ENCODE peak calls at places on chromosomes 7 and 10, in four cellular contexts. D is A549, P is thoracic aorta, S is mammary epithelial cell. W is an unnamed sample.

GRCh38 chr10:81876253-81876731 is 1.3 kb downstream of the NRG3 start:
- DNase-seq in D (no peak), P (no peak), S (no peak), W (no peak)

GRCh38 chr10:71963351-71963755 is 842 bp upstream of the CHST3 start:
- DNase-seq in D (no peak), P (no peak), S (no peak), W (no peak)

GRCh38 chr10:60914676-60915075 is 29.3 kb downstream of the RHOBTB1 start:
- DNase-seq in D (no peak), P (no peak), S (no peak), W (peak; percentile 90)

GRCh38 chr7:17524746-17525145 is 226.3 kb downstream of the AHR start:
- DNase-seq in D (no peak), P (no peak), S (peak; percentile 44), W (no peak)

GRCh38 chr10:124928084-124928483 is 13.8 kb upstream of the ZRANB1 start:
- DNase-seq in D (no peak), P (no peak), S (no peak), W (no peak)

GRCh38 chr10:33494694-33495093 is 160.2 kb upstream of the NRP1 start:
- DNase-seq in D (no peak), P (no peak), S (no peak), W (no peak)

GRCh38 chr10:6445671-6446278 is 134.3 kb downstream of the PRKCQ start:
- DNase-seq in D (peak; percentile 60), P (no peak), S (peak; percentile 36), W (no peak)

GRCh38 chr10:92801978-92802872 is 46.1 kb upstream of the EXOC6 start:
- DNase-seq in D (peak; percentile 13), P (no peak), S (no peak), W (no peak)

GRCh38 chr7:45435846-45436245 is 138.3 kb upstream of the ADCY1 start:
- DNase-seq in D (no peak), P (no peak), S (peak; percentile 92), W (no peak)

GRCh38 chr10:127133225-127133624 is 63.2 kb downstream of the INSYN2A start:
- DNase-seq in D (no peak), P (no peak), S (no peak), W (no peak)

GRCh38 chr7:123748171-123748733 is 551 bp downstream of the WASL start:
- DNase-seq in D (peak; percentile 50), P (peak; percentile 6), S (peak; percentile 41), W (no peak)

GRCh38 chr7:17275749-17276671 is 22.4 kb upstream of the AHR start:
- DNase-seq in D (peak; percentile 77), P (no peak), S (peak; percentile 77), W (peak; percentile 92)

GRCh38 chr7:92717982-92718716 is 118.2 kb downstream of the CDK6 start:
- DNase-seq in D (peak; percentile 36), P (peak; percentile 13), S (peak; percentile 90), W (no peak)

GRCh38 chr10:22372922-22373321 is 27.6 kb downstream of the SPAG6 start:
- DNase-seq in D (no peak), P (no peak), S (no peak), W (no peak)

GRCh38 chr7:46576950-46577349 is 655.9 kb upstream of the IGFBP3 start:
- DNase-seq in D (no peak), P (no peak), S (no peak), W (no peak)

GRCh38 chr7:71148098-71148497 is 16.2 kb downstream of the GALNT17 start:
- DNase-seq in D (no peak), P (no peak), S (no peak), W (no peak)

GRCh38 chr10:106535304-106535964 is 629.1 kb downstream of the SORCS1 start:
- DNase-seq in D (peak; percentile 5), P (no peak), S (no peak), W (no peak)

GRCh38 chr10:70346155-70346554 is 36.3 kb downstream of the LRRC20 start:
- DNase-seq in D (no peak), P (no peak), S (no peak), W (no peak)

GRCh38 chr7:134627109-134627774 is 19.4 kb upstream of the BPGM start:
- DNase-seq in D (no peak), P (no peak), S (no peak), W (no peak)

GRCh38 chr10:99520040-99520803 is 12.5 kb upstream of the NKX2-3 start:
- DNase-seq in D (no peak), P (no peak), S (no peak), W (no peak)

DNA sequence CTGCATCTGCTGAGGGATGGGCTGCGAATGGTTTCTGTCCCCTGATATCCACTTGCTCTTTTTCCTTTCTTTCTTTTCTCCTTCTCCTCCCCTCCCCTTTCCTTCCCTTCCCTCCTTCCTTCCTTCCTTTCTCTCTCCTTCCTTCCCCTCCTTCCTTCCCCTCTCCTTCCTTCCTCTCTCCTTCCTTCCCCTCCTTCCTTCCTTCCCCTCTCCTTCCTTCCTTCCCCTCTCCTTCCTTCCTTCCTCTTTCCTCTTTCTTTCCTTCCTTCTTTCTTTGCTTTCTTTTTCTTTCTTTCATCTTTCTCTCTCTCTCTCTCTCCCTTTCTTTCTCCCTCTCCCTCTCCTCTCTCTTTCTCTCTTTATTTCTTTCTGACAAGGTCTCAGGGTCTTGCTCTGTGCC is 20.2 kb upstream of the SPDYE1 start:
- DNase-seq in D (no peak), P (no peak), S (no peak), W (no peak)
- TF ChIP-seq CTCF in D (no peak), P (no peak), S (no peak), W (no peak)

GRCh38 chr7:108460964-108461363 is 4.7 kb upstream of the NRCAM start:
- DNase-seq in D (no peak), P (no peak), S (no peak), W (no peak)
- H3K4me3 ChIP-seq in D (no peak overlapping the region), P (no peak overlapping the region), S (no peak overlapping the region), W (no peak overlapping the region)

DNA sequence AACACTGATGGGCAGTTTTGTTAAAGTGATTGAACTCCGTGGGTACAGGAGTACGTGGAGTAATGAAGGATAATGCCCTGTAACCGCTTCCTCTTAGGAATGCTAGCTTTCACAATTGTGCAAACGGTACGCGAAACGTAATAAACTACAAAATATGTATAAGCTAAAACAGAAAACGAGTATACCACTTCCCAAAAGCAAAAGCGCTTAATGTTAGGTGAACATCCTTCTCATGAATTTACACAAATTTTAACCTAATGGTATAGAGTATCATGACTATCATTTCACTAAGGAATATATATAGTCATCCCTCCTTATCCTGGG is 395 bp upstream of the ZNF25 start:
- DNase-seq in D (no peak), P (no peak), S (no peak), W (no peak)
- TF ChIP-seq CTCF in D (peak; percentile 43), P (no peak), S (no peak), W (no peak)

GRCh38 chr7:76049295-76049694 is 1.4 kb downstream of the MDH2 start:
- DNase-seq in D (no peak), P (no peak), S (no peak), W (no peak)
- H3K4me3 ChIP-seq in D (peak overlapping the region; percentile 98), P (peak overlapping the region; percentile 84), S (peak overlapping the region; percentile 77), W (peak overlapping the region; percentile 94)

GRCh38 chr7:144515430-144515829 is 111.9 kb upstream of the NOBOX start:
- DNase-seq in D (no peak), P (no peak), S (no peak), W (no peak)

GRCh38 chr7:144517762-144518161 is 114.3 kb upstream of the NOBOX start:
- DNase-seq in D (no peak), P (no peak), S (no peak), W (no peak)

GRCh38 chr7:144508702-144509101 is 105.2 kb upstream of the NOBOX start:
- DNase-seq in D (no peak), P (no peak), S (no peak), W (no peak)

GRCh38 chr7:144516729-144517128 is 113.2 kb upstream of the NOBOX start:
- DNase-seq in D (no peak), P (no peak), S (no peak), W (no peak)

GRCh38 chr7:144513332-144513731 is 109.8 kb upstream of the NOBOX start:
- DNase-seq in D (peak; percentile 31), P (no peak), S (no peak), W (no peak)
- TF ChIP-seq CTCF in D (peak; percentile 22), P (peak; percentile 15), S (peak; percentile 14), W (no peak)

DNA sequence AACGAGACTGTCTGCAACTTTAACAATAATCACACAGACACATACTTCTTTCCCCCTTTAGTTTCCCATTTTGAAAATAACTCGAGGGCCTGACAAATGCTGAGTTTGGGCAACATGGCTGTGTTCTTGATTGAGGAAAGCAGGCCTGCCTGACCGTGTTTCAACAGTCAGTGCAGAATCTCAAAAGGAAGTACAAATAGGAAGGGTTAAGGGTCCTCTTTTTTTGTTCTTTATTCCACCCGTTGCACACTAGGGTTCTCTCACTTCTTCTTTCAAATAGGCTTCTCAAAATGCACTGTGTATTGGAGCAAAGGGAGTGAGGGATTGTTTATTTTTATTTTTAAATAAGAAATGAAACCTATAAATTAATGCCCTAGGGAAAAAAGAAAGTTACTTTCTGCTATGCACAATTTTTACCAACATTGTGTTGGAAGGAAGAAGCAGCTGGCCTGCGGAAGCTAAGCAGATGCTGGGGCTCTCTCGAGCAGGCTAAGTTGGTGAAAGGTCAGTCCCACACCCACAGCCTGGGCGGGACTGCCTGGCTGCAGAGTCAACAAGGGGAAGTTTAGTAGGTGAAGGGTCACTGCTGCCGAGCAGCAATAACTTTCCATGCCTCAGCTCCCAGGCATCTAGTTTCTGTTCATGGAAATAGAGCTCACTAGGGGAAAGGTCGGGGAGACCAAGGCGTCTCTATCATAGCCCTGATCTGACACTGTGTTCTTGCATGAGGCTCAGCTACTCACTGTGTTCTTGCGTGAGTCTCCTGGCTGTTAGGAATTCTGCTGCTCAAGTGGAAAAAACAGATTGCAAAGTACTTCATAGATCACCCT is 12.2 kb upstream of the PDK4 start:
- DNase-seq in D (peak; percentile 87), P (peak; percentile 82), S (peak; percentile 62), W (peak; percentile 84)
- H3K4me3 ChIP-seq in D (peak overlapping the region; percentile 4), P (peak overlapping the region; percentile 54), S (no peak overlapping the region), W (peak overlapping the region; percentile 13)

DNA sequence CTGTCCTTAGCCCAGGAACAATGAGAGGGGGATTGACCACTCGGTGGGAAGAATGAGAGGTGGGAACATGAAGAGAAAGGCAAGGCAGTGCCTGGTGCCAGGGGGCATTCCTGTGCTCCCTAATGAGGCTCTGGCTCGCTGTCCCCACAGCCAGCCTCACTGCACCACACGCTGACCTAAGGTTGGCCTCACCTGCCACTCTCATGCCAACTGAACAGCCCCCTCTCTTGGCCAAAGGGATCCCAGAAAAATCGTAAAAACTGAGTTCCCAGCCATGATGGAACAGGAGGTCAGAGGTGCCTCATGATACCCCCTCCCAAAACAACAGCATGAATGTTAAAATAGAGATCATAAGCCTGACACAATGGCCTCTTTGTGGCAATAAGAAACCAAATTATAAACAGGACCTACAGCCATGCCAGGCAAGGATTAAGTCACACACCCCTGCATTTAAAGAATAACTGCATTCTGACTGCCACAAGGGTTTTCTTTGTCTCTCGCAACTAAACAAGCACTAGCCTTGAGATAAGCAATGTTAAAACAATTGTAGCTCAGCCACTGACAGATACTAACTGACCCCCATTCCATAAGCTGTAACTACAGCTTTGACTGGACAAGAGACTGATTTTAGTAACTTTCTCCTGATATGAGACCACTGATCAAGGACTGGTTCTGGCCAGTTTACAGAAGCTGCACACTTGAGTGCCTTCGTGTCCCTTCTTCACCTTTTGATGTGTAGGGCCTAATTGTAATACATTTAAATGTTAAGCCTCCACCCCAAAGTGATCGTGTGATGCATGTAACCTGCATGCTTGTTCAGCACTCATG is 149.2 kb downstream of the SH2D4B start:
- DNase-seq in D (no peak), P (no peak), S (no peak), W (no peak)
- TF ChIP-seq CTCF in D (no peak), P (no peak), S (no peak), W (no peak)

GRCh38 chr10:86399514-86399878 is 32.9 kb upstream of the GRID1 start:
- DNase-seq in D (no peak), P (no peak), S (no peak), W (no peak)
- H3K4me3 ChIP-seq in D (no peak overlapping the region), P (peak overlapping the region; percentile 89), S (no peak overlapping the region), W (no peak overlapping the region)

W was measured in AG04449.